ENCODE peak calls at places on chromosomes 3 and 15, in nine cellular contexts. One of them, this sample, is unnamed.
A peak's percentile ranks its signal among the peaks of the same experiment; 100 is the strongest.

GRCh38 chr3:31531465-31531991 is 1.2 kb upstream of the STT3B start:
- DNase-seq in central memory CD4-positive, alpha-beta T cell: no peak
- DNase-seq in HuH-7: peak; percentile 41
- DNase-seq in sciatic nerve: no peak
- DNase-seq in NCI-H510A treated with DMSO at 0.1 percent for 48 hours: no peak
- DNase-seq in T47D: no peak
- DNase-seq in RWPE1: no peak
- DNase-seq in iris pigment epithelial cell: no peak
- DNase-seq in effector memory CD8-positive, alpha-beta T cell: no peak
- DNase-seq in this sample: no peak

GRCh38 chr3:119636891-119637611 is 23.3 kb downstream of the POPDC2 start:
- DNase-seq in iris pigment epithelial cell: no peak
- DNase-seq in HuH-7: no peak
- DNase-seq in central memory CD4-positive, alpha-beta T cell: no peak
- DNase-seq in RWPE1: no peak
- DNase-seq in sciatic nerve: no peak
- DNase-seq in T47D: no peak
- DNase-seq in effector memory CD8-positive, alpha-beta T cell: no peak
- DNase-seq in NCI-H510A treated with DMSO at 0.1 percent for 48 hours: no peak
- DNase-seq in this sample: no peak

GRCh38 chr3:30288830-30289229 is 317.6 kb upstream of the TGFBR2 start:
- DNase-seq in iris pigment epithelial cell: no peak
- DNase-seq in NCI-H510A treated with DMSO at 0.1 percent for 48 hours: no peak
- DNase-seq in HuH-7: no peak
- DNase-seq in T47D: no peak
- DNase-seq in sciatic nerve: no peak
- DNase-seq in effector memory CD8-positive, alpha-beta T cell: no peak
- DNase-seq in central memory CD4-positive, alpha-beta T cell: no peak
- DNase-seq in RWPE1: no peak
- DNase-seq in this sample: no peak

GRCh38 chr3:114669614-114670013 is 375.8 kb downstream of the TIGIT start:
- DNase-seq in RWPE1: no peak
- DNase-seq in HuH-7: no peak
- DNase-seq in iris pigment epithelial cell: peak; percentile 42
- DNase-seq in sciatic nerve: no peak
- DNase-seq in T47D: no peak
- DNase-seq in central memory CD4-positive, alpha-beta T cell: no peak
- DNase-seq in effector memory CD8-positive, alpha-beta T cell: no peak
- DNase-seq in NCI-H510A treated with DMSO at 0.1 percent for 48 hours: no peak
- DNase-seq in this sample: no peak

GRCh38 chr3:6417174-6417573 is 443.7 kb upstream of the GRM7 start:
- DNase-seq in HuH-7: no peak
- DNase-seq in central memory CD4-positive, alpha-beta T cell: no peak
- DNase-seq in sciatic nerve: no peak
- DNase-seq in iris pigment epithelial cell: no peak
- DNase-seq in effector memory CD8-positive, alpha-beta T cell: no peak
- DNase-seq in T47D: no peak
- DNase-seq in RWPE1: no peak
- DNase-seq in NCI-H510A treated with DMSO at 0.1 percent for 48 hours: no peak
- DNase-seq in this sample: no peak

GRCh38 chr15:100502651-100503050 is 26.1 kb downstream of the CERS3 start:
- DNase-seq in HuH-7: no peak
- DNase-seq in central memory CD4-positive, alpha-beta T cell: no peak
- DNase-seq in NCI-H510A treated with DMSO at 0.1 percent for 48 hours: no peak
- DNase-seq in iris pigment epithelial cell: no peak
- DNase-seq in sciatic nerve: no peak
- DNase-seq in effector memory CD8-positive, alpha-beta T cell: no peak
- DNase-seq in T47D: no peak
- DNase-seq in RWPE1: no peak
- DNase-seq in this sample: no peak

GRCh38 chr3:43755511-43756200 is 64.9 kb downstream of the ABHD5 start:
- DNase-seq in central memory CD4-positive, alpha-beta T cell: peak; percentile 58
- DNase-seq in sciatic nerve: peak; percentile 4
- DNase-seq in effector memory CD8-positive, alpha-beta T cell: no peak
- DNase-seq in T47D: no peak
- DNase-seq in iris pigment epithelial cell: no peak
- DNase-seq in RWPE1: no peak
- DNase-seq in NCI-H510A treated with DMSO at 0.1 percent for 48 hours: no peak
- DNase-seq in HuH-7: no peak
- DNase-seq in this sample: no peak

GRCh38 chr15:89198934-89199333 is 22.4 kb downstream of the RLBP1 start:
- DNase-seq in iris pigment epithelial cell: no peak
- DNase-seq in T47D: no peak
- DNase-seq in effector memory CD8-positive, alpha-beta T cell: no peak
- DNase-seq in sciatic nerve: no peak
- DNase-seq in NCI-H510A treated with DMSO at 0.1 percent for 48 hours: no peak
- DNase-seq in central memory CD4-positive, alpha-beta T cell: no peak
- DNase-seq in HuH-7: no peak
- DNase-seq in RWPE1: no peak
- DNase-seq in this sample: peak; percentile 45

GRCh38 chr3:86995537-86995936 is 4.6 kb upstream of the VGLL3 start:
- DNase-seq in sciatic nerve: no peak
- DNase-seq in iris pigment epithelial cell: peak; percentile 97
- DNase-seq in T47D: no peak
- DNase-seq in central memory CD4-positive, alpha-beta T cell: no peak
- DNase-seq in NCI-H510A treated with DMSO at 0.1 percent for 48 hours: no peak
- DNase-seq in HuH-7: no peak
- DNase-seq in RWPE1: peak; percentile 38
- DNase-seq in effector memory CD8-positive, alpha-beta T cell: no peak
- DNase-seq in this sample: no peak

GRCh38 chr15:88036154-88036839 is 220.2 kb downstream of the NTRK3 start:
- DNase-seq in iris pigment epithelial cell: no peak
- DNase-seq in effector memory CD8-positive, alpha-beta T cell: no peak
- DNase-seq in T47D: no peak
- DNase-seq in sciatic nerve: no peak
- DNase-seq in RWPE1: no peak
- DNase-seq in NCI-H510A treated with DMSO at 0.1 percent for 48 hours: no peak
- DNase-seq in HuH-7: no peak
- DNase-seq in central memory CD4-positive, alpha-beta T cell: no peak
- DNase-seq in this sample: no peak

GRCh38 chr3:136250862-136251460 is 821 bp downstream of the PCCB start:
- DNase-seq in T47D: no peak
- DNase-seq in HuH-7: no peak
- DNase-seq in NCI-H510A treated with DMSO at 0.1 percent for 48 hours: peak; percentile 38
- DNase-seq in RWPE1: no peak
- DNase-seq in central memory CD4-positive, alpha-beta T cell: no peak
- DNase-seq in sciatic nerve: peak; percentile 74
- DNase-seq in effector memory CD8-positive, alpha-beta T cell: no peak
- DNase-seq in iris pigment epithelial cell: peak; percentile 35
- DNase-seq in this sample: peak; percentile 75